ENCODE peak calls at places on chromosomes 1 and 21, in ten cellular contexts. G is suprapubic skin, L is sigmoid colon, U is HepG2, T is transverse colon, C is tibial nerve, D is ovary, N is stomach, V is GM12878, M is upper lobe of left lung. R is an unnamed sample.

GRCh38 chr1:56061824-56062223 is 517.5 kb downstream of the PLPP3 start:
- DNase-seq in G (no peak), L (no peak), U (no peak), T (no peak), C (no peak), D (no peak), N (no peak), V (peak; percentile 25), M (no peak), R (no peak)

GRCh38 chr1:154501423-154502065 is 475 bp upstream of the TDRD10 start:
- DNase-seq in G (peak; percentile 83), L (peak; percentile 78), U (no peak), T (peak; percentile 37), C (peak; percentile 30), D (peak; percentile 86), N (peak; percentile 40), V (no peak), M (peak; percentile 58), R (no peak)

GRCh38 chr1:109880961-109881894 is 29.4 kb upstream of the CSF1 start:
- DNase-seq in G (peak; percentile 48), L (no peak), U (no peak), T (no peak), C (no peak), D (peak; percentile 73), N (no peak), V (no peak), M (no peak), R (no peak)

GRCh38 chr21:18350216-18350615 is 53.4 kb downstream of the TMPRSS15 start:
- DNase-seq in G (no peak), L (no peak), U (no peak), T (no peak), C (no peak), D (no peak), N (no peak), V (no peak), M (no peak), R (no peak)

GRCh38 chr1:27489973-27490741 is at the start of gene WASF2:
- DNase-seq in G (peak; percentile 99), L (peak; percentile 99), U (peak; percentile 95), T (peak; percentile 98), C (peak; percentile 95), D (peak; percentile 98), N (peak; percentile 97), V (peak; percentile 89), M (peak; percentile 96), R (peak; percentile 99)

GRCh38 chr1:212488436-212489283 is 55.9 kb downstream of the NENF start:
- DNase-seq in G (peak; percentile 90), L (peak; percentile 94), U (peak; percentile 12), T (peak; percentile 66), C (peak; percentile 57), D (no peak), N (peak; percentile 60), V (no peak), M (peak; percentile 81), R (peak; percentile 93)

GRCh38 chr1:242057745-242058115 is 58.8 kb upstream of the MAP1LC3C start:
- DNase-seq in G (no peak), L (no peak), U (no peak), T (no peak), C (no peak), D (no peak), N (no peak), V (no peak), M (no peak), R (no peak)

GRCh38 chr1:35136780-35137179 is 56.2 kb downstream of the SFPQ start:
- DNase-seq in G (no peak), L (no peak), U (no peak), T (no peak), C (no peak), D (no peak), N (no peak), V (no peak), M (no peak), R (no peak)

GRCh38 chr1:58035523-58035922 is 511.0 kb downstream of the OMA1 start:
- DNase-seq in G (no peak), L (no peak), U (peak; percentile 4), T (no peak), C (no peak), D (no peak), N (no peak), V (no peak), M (no peak), R (no peak)

GRCh38 chr1:153371231-153371630 is 4.2 kb downstream of the S100A12 start:
- DNase-seq in G (no peak), L (no peak), U (no peak), T (no peak), C (no peak), D (no peak), N (no peak), V (no peak), M (no peak), R (no peak)

GRCh38 chr1:52386458-52386857 is 17.8 kb downstream of the ORC1 start:
- DNase-seq in G (no peak), L (no peak), U (no peak), T (no peak), C (no peak), D (no peak), N (no peak), V (no peak), M (no peak), R (no peak)

DNA sequence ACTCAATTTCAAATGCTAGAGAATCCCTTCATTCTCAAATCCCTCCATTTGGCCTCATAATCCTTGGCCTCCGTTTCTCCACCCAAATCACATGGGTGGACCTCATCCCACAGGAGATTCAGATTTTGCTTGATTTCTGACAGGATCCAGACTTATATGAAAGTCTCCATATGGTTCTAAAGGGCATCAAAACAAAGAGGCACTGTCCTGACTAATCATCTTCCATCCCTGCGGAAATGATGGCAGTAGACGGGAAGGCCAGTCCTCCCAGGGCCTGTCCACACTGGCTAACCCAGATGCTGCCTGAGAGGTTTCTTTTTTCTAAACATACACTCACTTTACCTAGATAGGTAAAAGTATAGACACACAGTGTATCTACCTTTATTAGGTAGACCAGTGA is 18.8 kb downstream of the ORC1 start:
- DNase-seq in G (no peak), L (no peak), U (no peak), T (no peak), C (no peak), D (no peak), N (no peak), V (no peak), M (no peak), R (no peak)
- H3K36me3 ChIP-seq in G (peaks cover 4% of the 10 kb centered on the region), L (no peaks in the 10 kb centered on the region), U (peaks cover 8% of the 10 kb centered on the region), T (no peaks in the 10 kb centered on the region), C (no peaks in the 10 kb centered on the region), D (no peaks in the 10 kb centered on the region), N (no peaks in the 10 kb centered on the region), V (peaks cover 27% of the 10 kb centered on the region), M (no peaks in the 10 kb centered on the region), R (no peaks in the 10 kb centered on the region)

GRCh38 chr1:39127513-39127912 is 77.0 kb upstream of the MACF1 start:
- DNase-seq in G (no peak), L (no peak), U (peak; percentile 62), T (no peak), C (no peak), D (no peak), N (peak; percentile 47), V (no peak), M (no peak), R (no peak)
- TF ChIP-seq POLR2A in G (no peak), L (no peak), U (no peak), T (no peak), C (no peak), D (no peak), N (no peak), V (no peak), M (no peak), R (no peak)

GRCh38 chr1:172704003-172704402 is 45.1 kb downstream of the FASLG start:
- DNase-seq in G (no peak), L (no peak), U (no peak), T (peak; percentile 12), C (no peak), D (no peak), N (no peak), V (no peak), M (peak; percentile 22), R (no peak)

GRCh38 chr1:172699111-172699510 is 40.2 kb downstream of the FASLG start:
- DNase-seq in G (no peak), L (no peak), U (no peak), T (peak; percentile 32), C (no peak), D (no peak), N (no peak), V (peak; percentile 17), M (peak; percentile 28), R (no peak)

GRCh38 chr1:172699695-172700094 is 40.8 kb downstream of the FASLG start:
- DNase-seq in G (no peak), L (no peak), U (no peak), T (no peak), C (no peak), D (no peak), N (no peak), V (no peak), M (no peak), R (no peak)

GRCh38 chr1:172708452-172708851 is 49.5 kb downstream of the FASLG start:
- DNase-seq in G (no peak), L (no peak), U (no peak), T (no peak), C (no peak), D (no peak), N (no peak), V (no peak), M (no peak), R (no peak)

DNA sequence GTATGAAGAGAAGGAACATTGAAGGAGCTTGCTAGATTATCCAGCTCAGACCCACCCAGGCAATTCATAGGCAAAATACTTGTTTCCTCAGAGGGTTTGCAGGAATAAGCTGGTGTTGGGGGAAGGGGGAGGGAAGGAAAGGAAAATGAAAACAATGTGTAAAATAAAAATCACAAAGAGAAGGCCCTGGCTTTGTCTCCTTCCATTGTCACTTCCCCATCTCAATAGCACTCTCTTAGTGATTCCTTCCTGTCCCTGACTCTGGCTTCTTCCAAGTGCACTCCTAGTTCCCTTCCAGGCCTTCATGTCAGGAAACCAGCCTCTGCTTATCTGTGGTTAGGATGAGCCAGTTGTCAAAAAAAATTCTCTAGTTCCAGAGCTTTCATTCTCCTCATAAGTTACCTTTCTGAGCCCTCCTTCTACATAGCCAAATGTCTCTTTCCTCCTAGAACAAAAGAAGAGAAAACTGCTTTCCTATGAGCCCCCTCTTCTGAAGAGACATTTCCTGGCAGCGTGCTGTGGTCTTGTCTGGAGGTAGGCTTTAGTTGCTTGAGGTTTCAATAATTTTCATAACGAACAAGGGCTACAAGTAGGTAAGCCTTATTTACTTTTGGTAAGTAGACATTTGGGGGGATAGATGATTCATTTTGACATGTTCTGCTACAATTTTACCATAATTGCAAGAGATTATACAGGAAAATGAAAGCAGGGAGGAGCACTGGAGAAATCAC is 45.7 kb downstream of the FASLG start:
- DNase-seq in G (no peak), L (no peak), U (no peak), T (no peak), C (no peak), D (no peak), N (no peak), V (no peak), M (no peak), R (no peak)
- TF ChIP-seq EP300 in G (no peak), L (no peak), U (no peak), T (no peak), C (no peak), D (no peak), N (no peak), V (no peak), M (no peak), R (no peak)

DNA sequence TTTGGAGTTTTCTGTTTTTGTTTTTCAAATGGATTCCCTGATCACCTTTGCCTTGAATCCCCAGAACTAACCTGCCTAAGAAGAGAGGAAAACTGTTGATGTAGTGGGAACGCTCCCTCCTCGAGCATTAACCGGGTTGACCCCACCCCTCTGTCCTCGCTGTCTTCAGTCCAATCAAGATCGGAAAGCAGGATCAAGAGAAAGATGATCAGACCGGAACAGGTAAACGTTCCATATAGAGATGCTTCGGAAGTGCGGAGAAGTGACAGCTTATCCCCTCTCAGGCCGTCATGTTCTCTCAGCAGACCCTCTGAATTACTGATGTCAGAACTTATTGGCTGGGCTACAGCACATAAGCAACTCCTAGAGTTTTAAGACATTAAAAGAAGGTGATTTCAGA is 800 bp upstream of the FAM163A start:
- DNase-seq in G (no peak), L (no peak), U (no peak), T (no peak), C (no peak), D (no peak), N (no peak), V (no peak), M (no peak), R (no peak)
- H3K36me3 ChIP-seq in G (no peaks in the 10 kb centered on the region), L (no peaks in the 10 kb centered on the region), U (no peaks in the 10 kb centered on the region), T (no peaks in the 10 kb centered on the region), C (no peaks in the 10 kb centered on the region), D (no peaks in the 10 kb centered on the region), N (no peaks in the 10 kb centered on the region), V (no peaks in the 10 kb centered on the region), M (no peaks in the 10 kb centered on the region), R (no peaks in the 10 kb centered on the region)